ENCODE peak calls at places on chromosome 5, in ten cellular contexts. One of them, this sample, is unnamed.

GRCh38 chr5:139775872-139776271 is 19.7 kb upstream of the PSD2 start:
- DNase-seq in tibial artery: no peak
- DNase-seq in memory B cell: no peak
- DNase-seq in cerebellar cortex: no peak
- DNase-seq in lower lobe of right lung: no peak
- DNase-seq in stimulated activated naive B cell treated with anti-CD40 and anti-IgM and Interleukin-4, amounts not matched to agents 10 μg/mL and 1 μg/mL and 100 μg/mL, for 72 hours: no peak
- DNase-seq in activated CD4-positive, alpha-beta T cell treated with anti-CD3 and anti-CD28 coated beads for 36 hours: no peak
- DNase-seq in activated effector memory CD4-positive, alpha-beta T cell treated with Interleukin-2 at 50 U/mL for 16 hours: no peak
- DNase-seq in heart left ventricle: no peak
- DNase-seq in activated naive CD8-positive, alpha-beta T cell treated with anti-CD3 and anti-CD28 coated beads, Interleukin-2, amount 10 ng/mL, durations not matched to agents 7 days and 5 days: no peak
- DNase-seq in this sample: no peak

GRCh38 chr5:134905246-134905996 is 490 bp downstream of the PCBD2 start:
- DNase-seq in activated effector memory CD4-positive, alpha-beta T cell treated with Interleukin-2 at 50 U/mL for 16 hours: peak
- DNase-seq in stimulated activated naive B cell treated with anti-CD40 and anti-IgM and Interleukin-4, amounts not matched to agents 10 μg/mL and 1 μg/mL and 100 μg/mL, for 72 hours: no peak
- DNase-seq in tibial artery: peak
- DNase-seq in activated naive CD8-positive, alpha-beta T cell treated with anti-CD3 and anti-CD28 coated beads, Interleukin-2, amount 10 ng/mL, durations not matched to agents 7 days and 5 days: peak
- DNase-seq in activated CD4-positive, alpha-beta T cell treated with anti-CD3 and anti-CD28 coated beads for 36 hours: peak
- DNase-seq in cerebellar cortex: peak
- DNase-seq in lower lobe of right lung: no peak
- DNase-seq in heart left ventricle: no peak
- DNase-seq in memory B cell: peak
- DNase-seq in this sample: no peak

GRCh38 chr5:12250454-12250853 is 346.2 kb upstream of the CTNND2 start:
- DNase-seq in activated naive CD8-positive, alpha-beta T cell treated with anti-CD3 and anti-CD28 coated beads, Interleukin-2, amount 10 ng/mL, durations not matched to agents 7 days and 5 days: no peak
- DNase-seq in activated effector memory CD4-positive, alpha-beta T cell treated with Interleukin-2 at 50 U/mL for 16 hours: no peak
- DNase-seq in stimulated activated naive B cell treated with anti-CD40 and anti-IgM and Interleukin-4, amounts not matched to agents 10 μg/mL and 1 μg/mL and 100 μg/mL, for 72 hours: no peak
- DNase-seq in tibial artery: no peak
- DNase-seq in cerebellar cortex: no peak
- DNase-seq in memory B cell: no peak
- DNase-seq in heart left ventricle: no peak
- DNase-seq in lower lobe of right lung: no peak
- DNase-seq in activated CD4-positive, alpha-beta T cell treated with anti-CD3 and anti-CD28 coated beads for 36 hours: no peak
- DNase-seq in this sample: no peak

GRCh38 chr5:92268343-92268742 is 885.2 kb upstream of the ARRDC3 start:
- DNase-seq in tibial artery: peak
- DNase-seq in cerebellar cortex: no peak
- DNase-seq in stimulated activated naive B cell treated with anti-CD40 and anti-IgM and Interleukin-4, amounts not matched to agents 10 μg/mL and 1 μg/mL and 100 μg/mL, for 72 hours: no peak
- DNase-seq in lower lobe of right lung: no peak
- DNase-seq in activated CD4-positive, alpha-beta T cell treated with anti-CD3 and anti-CD28 coated beads for 36 hours: no peak
- DNase-seq in memory B cell: no peak
- DNase-seq in heart left ventricle: no peak
- DNase-seq in activated effector memory CD4-positive, alpha-beta T cell treated with Interleukin-2 at 50 U/mL for 16 hours: no peak
- DNase-seq in activated naive CD8-positive, alpha-beta T cell treated with anti-CD3 and anti-CD28 coated beads, Interleukin-2, amount 10 ng/mL, durations not matched to agents 7 days and 5 days: no peak
- DNase-seq in this sample: no peak

GRCh38 chr5:3602713-3603502 is 7.3 kb downstream of the IRX1 start:
- DNase-seq in heart left ventricle: peak
- DNase-seq in activated naive CD8-positive, alpha-beta T cell treated with anti-CD3 and anti-CD28 coated beads, Interleukin-2, amount 10 ng/mL, durations not matched to agents 7 days and 5 days: peak
- DNase-seq in tibial artery: no peak
- DNase-seq in stimulated activated naive B cell treated with anti-CD40 and anti-IgM and Interleukin-4, amounts not matched to agents 10 μg/mL and 1 μg/mL and 100 μg/mL, for 72 hours: no peak
- DNase-seq in lower lobe of right lung: peak
- DNase-seq in cerebellar cortex: no peak
- DNase-seq in activated effector memory CD4-positive, alpha-beta T cell treated with Interleukin-2 at 50 U/mL for 16 hours: no peak
- DNase-seq in memory B cell: no peak
- DNase-seq in activated CD4-positive, alpha-beta T cell treated with anti-CD3 and anti-CD28 coated beads for 36 hours: peak
- DNase-seq in this sample: no peak

GRCh38 chr5:132054697-132055440 is 5.6 kb upstream of the IL3 start:
- DNase-seq in lower lobe of right lung: no peak
- DNase-seq in activated CD4-positive, alpha-beta T cell treated with anti-CD3 and anti-CD28 coated beads for 36 hours: peak
- DNase-seq in cerebellar cortex: no peak
- DNase-seq in tibial artery: no peak
- DNase-seq in activated naive CD8-positive, alpha-beta T cell treated with anti-CD3 and anti-CD28 coated beads, Interleukin-2, amount 10 ng/mL, durations not matched to agents 7 days and 5 days: no peak
- DNase-seq in memory B cell: no peak
- DNase-seq in stimulated activated naive B cell treated with anti-CD40 and anti-IgM and Interleukin-4, amounts not matched to agents 10 μg/mL and 1 μg/mL and 100 μg/mL, for 72 hours: no peak
- DNase-seq in activated effector memory CD4-positive, alpha-beta T cell treated with Interleukin-2 at 50 U/mL for 16 hours: no peak
- DNase-seq in heart left ventricle: peak
- DNase-seq in this sample: no peak

GRCh38 chr5:83644301-83644700 is 76.4 kb downstream of the HAPLN1 start:
- DNase-seq in tibial artery: no peak
- DNase-seq in memory B cell: no peak
- DNase-seq in activated effector memory CD4-positive, alpha-beta T cell treated with Interleukin-2 at 50 U/mL for 16 hours: no peak
- DNase-seq in heart left ventricle: no peak
- DNase-seq in lower lobe of right lung: no peak
- DNase-seq in activated CD4-positive, alpha-beta T cell treated with anti-CD3 and anti-CD28 coated beads for 36 hours: no peak
- DNase-seq in stimulated activated naive B cell treated with anti-CD40 and anti-IgM and Interleukin-4, amounts not matched to agents 10 μg/mL and 1 μg/mL and 100 μg/mL, for 72 hours: no peak
- DNase-seq in activated naive CD8-positive, alpha-beta T cell treated with anti-CD3 and anti-CD28 coated beads, Interleukin-2, amount 10 ng/mL, durations not matched to agents 7 days and 5 days: no peak
- DNase-seq in cerebellar cortex: no peak
- DNase-seq in this sample: no peak

GRCh38 chr5:41754857-41755256 is 115.4 kb downstream of the OXCT1 start:
- DNase-seq in memory B cell: no peak
- DNase-seq in tibial artery: no peak
- DNase-seq in activated CD4-positive, alpha-beta T cell treated with anti-CD3 and anti-CD28 coated beads for 36 hours: no peak
- DNase-seq in lower lobe of right lung: no peak
- DNase-seq in cerebellar cortex: no peak
- DNase-seq in stimulated activated naive B cell treated with anti-CD40 and anti-IgM and Interleukin-4, amounts not matched to agents 10 μg/mL and 1 μg/mL and 100 μg/mL, for 72 hours: no peak
- DNase-seq in activated effector memory CD4-positive, alpha-beta T cell treated with Interleukin-2 at 50 U/mL for 16 hours: no peak
- DNase-seq in heart left ventricle: no peak
- DNase-seq in activated naive CD8-positive, alpha-beta T cell treated with anti-CD3 and anti-CD28 coated beads, Interleukin-2, amount 10 ng/mL, durations not matched to agents 7 days and 5 days: no peak
- DNase-seq in this sample: no peak

GRCh38 chr5:181028032-181028819 is 11.8 kb upstream of the BTNL9 start:
- DNase-seq in memory B cell: no peak
- DNase-seq in lower lobe of right lung: no peak
- DNase-seq in activated effector memory CD4-positive, alpha-beta T cell treated with Interleukin-2 at 50 U/mL for 16 hours: no peak
- DNase-seq in activated naive CD8-positive, alpha-beta T cell treated with anti-CD3 and anti-CD28 coated beads, Interleukin-2, amount 10 ng/mL, durations not matched to agents 7 days and 5 days: no peak
- DNase-seq in activated CD4-positive, alpha-beta T cell treated with anti-CD3 and anti-CD28 coated beads for 36 hours: no peak
- DNase-seq in stimulated activated naive B cell treated with anti-CD40 and anti-IgM and Interleukin-4, amounts not matched to agents 10 μg/mL and 1 μg/mL and 100 μg/mL, for 72 hours: no peak
- DNase-seq in tibial artery: no peak
- DNase-seq in heart left ventricle: no peak
- DNase-seq in cerebellar cortex: no peak
- DNase-seq in this sample: no peak

GRCh38 chr5:95808686-95809413 is 13.7 kb downstream of the GLRX start:
- DNase-seq in activated naive CD8-positive, alpha-beta T cell treated with anti-CD3 and anti-CD28 coated beads, Interleukin-2, amount 10 ng/mL, durations not matched to agents 7 days and 5 days: peak
- DNase-seq in heart left ventricle: peak
- DNase-seq in activated CD4-positive, alpha-beta T cell treated with anti-CD3 and anti-CD28 coated beads for 36 hours: peak
- DNase-seq in cerebellar cortex: peak
- DNase-seq in memory B cell: peak
- DNase-seq in activated effector memory CD4-positive, alpha-beta T cell treated with Interleukin-2 at 50 U/mL for 16 hours: peak
- DNase-seq in tibial artery: peak
- DNase-seq in lower lobe of right lung: peak
- DNase-seq in stimulated activated naive B cell treated with anti-CD40 and anti-IgM and Interleukin-4, amounts not matched to agents 10 μg/mL and 1 μg/mL and 100 μg/mL, for 72 hours: peak
- DNase-seq in this sample: peak

This sample was measured in thoracic aorta.